ENCODE peak calls at places on chromosome 13, in eight cellular contexts. Y is cardiac muscle cell, M is pancreas, N is HAP-1, K is IMR-90, G is adipocyte, E is MM.1S, W is fibroblast of lung. I is an unnamed sample. For H3K36me3 and H3K9me3, the result is how much of the 10 kb centered on the place peaks cover.

GRCh38 chr13:107441279-107441678 is 774.1 kb downstream of the LIG4 start:
- DNase-seq in Y (peak), M (no peak), N (no peak), K (peak), G (peak), E (no peak), W (peak), I (no peak)

GRCh38 chr13:90533866-90534265 is 813.6 kb upstream of the MIR17HG start:
- DNase-seq in Y (no peak), M (no peak), N (no peak), K (no peak), G (no peak), E (no peak), W (no peak), I (no peak)

GRCh38 chr13:51364404-51365008 is 25.0 kb downstream of the SERPINE3 start:
- DNase-seq in Y (peak), M (no peak), N (no peak), K (peak), G (peak), E (no peak), W (peak), I (no peak)

GRCh38 chr13:39602277-39602613 is 748 bp downstream of the LHFPL6 start:
- DNase-seq in Y (no peak), M (no peak), N (no peak), K (no peak), G (no peak), E (peak), W (no peak), I (no peak)

GRCh38 chr13:94009696-94010095 is 469.8 kb downstream of the DCT start:
- DNase-seq in Y (peak), M (no peak), N (no peak), K (peak), G (peak), E (no peak), W (peak), I (no peak)

GRCh38 chr13:19089315-19089714 is 92.3 kb downstream of the TUBA3C start:
- DNase-seq in Y (no peak), M (no peak), N (no peak), K (no peak), G (peak), E (no peak), W (no peak), I (peak)

GRCh38 chr13:39457274-39457673 is 145.7 kb downstream of the LHFPL6 start:
- DNase-seq in Y (no peak), M (no peak), N (no peak), K (no peak), G (no peak), E (no peak), W (no peak), I (no peak)

GRCh38 chr13:112346899-112347229 is 29.3 kb upstream of the SPACA7 start:
- DNase-seq in Y (no peak), M (no peak), N (no peak), K (no peak), G (no peak), E (no peak), W (no peak), I (no peak)

GRCh38 chr13:43054803-43055802 is 31.7 kb downstream of the DNAJC15 start:
- DNase-seq in Y (peak), M (no peak), N (peak), K (peak), G (peak), E (peak), W (peak), I (peak)

GRCh38 chr13:33615436-33615835 is 202.5 kb upstream of the RFC3 start:
- DNase-seq in Y (no peak), M (no peak), N (no peak), K (no peak), G (no peak), E (no peak), W (no peak), I (no peak)

GRCh38 chr13:109610517-109610916 is 175.9 kb downstream of the IRS2 start:
- DNase-seq in Y (peak), M (no peak), N (no peak), K (no peak), G (no peak), E (no peak), W (peak), I (peak)

GRCh38 chr13:29480893-29481525 is 114.5 kb downstream of the SLC7A1 start:
- DNase-seq in Y (no peak), M (no peak), N (no peak), K (no peak), G (no peak), E (no peak), W (no peak), I (peak)

GRCh38 chr13:38759390-38759789 is 72.5 kb downstream of the FREM2 start:
- DNase-seq in Y (no peak), M (no peak), N (no peak), K (no peak), G (no peak), E (no peak), W (no peak), I (no peak)

GRCh38 chr13:107043016-107043957 is 475.4 kb upstream of the ARGLU1 start:
- DNase-seq in Y (no peak), M (no peak), N (no peak), K (peak), G (peak), E (no peak), W (no peak), I (peak)

GRCh38 chr13:102680842-102681725 is 13.8 kb downstream of the METTL21C start:
- DNase-seq in Y (peak), M (no peak), N (no peak), K (peak), G (peak), E (no peak), W (peak), I (no peak)

GRCh38 chr13:101529419-101529818 is 76.9 kb downstream of the ITGBL1 start:
- DNase-seq in Y (peak), M (no peak), N (no peak), K (peak), G (peak), E (no peak), W (peak), I (peak)

GRCh38 chr13:36421447-36421846 is 10.8 kb upstream of the CCNA1 start:
- DNase-seq in Y (peak), M (no peak), N (no peak), K (no peak), G (peak), E (no peak), W (no peak), I (no peak)

GRCh38 chr13:20412761-20413355 is 112.8 kb downstream of the CRYL1 start:
- DNase-seq in Y (no peak), M (no peak), N (no peak), K (peak), G (peak), E (no peak), W (no peak), I (no peak)

GRCh38 chr13:28679628-28680027 is 20.7 kb downstream of the POMP start:
- DNase-seq in Y (peak), M (no peak), N (no peak), K (peak), G (peak), E (no peak), W (peak), I (no peak)

GRCh38 chr13:71865858-71866172 is 1.2 kb downstream of the DACH1 start:
- DNase-seq in Y (peak), M (peak), N (peak), K (no peak), G (no peak), E (no peak), W (peak), I (no peak)

GRCh38 chr13:43830481-43830873 is 43.7 kb upstream of the ENOX1 start:
- DNase-seq in Y (peak), M (no peak), N (no peak), K (peak), G (peak), E (no peak), W (peak), I (no peak)

GRCh38 chr13:41122838-41123237 is 9.8 kb downstream of the KBTBD6 start:
- DNase-seq in Y (no peak), M (no peak), N (no peak), K (no peak), G (no peak), E (no peak), W (no peak), I (no peak)

GRCh38 chr13:94173312-94173854 is 306.1 kb downstream of the DCT start:
- DNase-seq in Y (no peak), M (no peak), N (no peak), K (peak), G (no peak), E (no peak), W (no peak), I (no peak)

GRCh38 chr13:112397108-112397507 is 21.0 kb downstream of the SPACA7 start:
- DNase-seq in Y (no peak), M (no peak), N (no peak), K (no peak), G (no peak), E (no peak), W (no peak), I (no peak)

GRCh38 chr13:109396266-109396665 is 390.1 kb downstream of the IRS2 start:
- DNase-seq in Y (no peak), M (no peak), N (no peak), K (no peak), G (no peak), E (no peak), W (no peak), I (no peak)

GRCh38 chr13:28415994-28416411 is 78.9 kb downstream of the FLT1 start:
- DNase-seq in Y (no peak), M (no peak), N (no peak), K (no peak), G (no peak), E (no peak), W (no peak), I (no peak)

GRCh38 chr13:76672422-76672821 is 213.8 kb downstream of the KCTD12 start:
- DNase-seq in Y (peak), M (no peak), N (no peak), K (peak), G (peak), E (no peak), W (peak), I (peak)

GRCh38 chr13:106599875-106600797 is 32.2 kb upstream of the ARGLU1 start:
- DNase-seq in Y (peak), M (no peak), N (no peak), K (peak), G (peak), E (no peak), W (peak), I (no peak)

GRCh38 chr13:25329706-25330105 is 28.3 kb downstream of the NUP58 start:
- DNase-seq in Y (peak), M (no peak), N (no peak), K (peak), G (peak), E (no peak), W (peak), I (peak)

GRCh38 chr13:42814868-42815267 is 33.5 kb downstream of the FAM216B start:
- DNase-seq in Y (peak), M (no peak), N (no peak), K (peak), G (peak), E (no peak), W (peak), I (no peak)

DNA sequence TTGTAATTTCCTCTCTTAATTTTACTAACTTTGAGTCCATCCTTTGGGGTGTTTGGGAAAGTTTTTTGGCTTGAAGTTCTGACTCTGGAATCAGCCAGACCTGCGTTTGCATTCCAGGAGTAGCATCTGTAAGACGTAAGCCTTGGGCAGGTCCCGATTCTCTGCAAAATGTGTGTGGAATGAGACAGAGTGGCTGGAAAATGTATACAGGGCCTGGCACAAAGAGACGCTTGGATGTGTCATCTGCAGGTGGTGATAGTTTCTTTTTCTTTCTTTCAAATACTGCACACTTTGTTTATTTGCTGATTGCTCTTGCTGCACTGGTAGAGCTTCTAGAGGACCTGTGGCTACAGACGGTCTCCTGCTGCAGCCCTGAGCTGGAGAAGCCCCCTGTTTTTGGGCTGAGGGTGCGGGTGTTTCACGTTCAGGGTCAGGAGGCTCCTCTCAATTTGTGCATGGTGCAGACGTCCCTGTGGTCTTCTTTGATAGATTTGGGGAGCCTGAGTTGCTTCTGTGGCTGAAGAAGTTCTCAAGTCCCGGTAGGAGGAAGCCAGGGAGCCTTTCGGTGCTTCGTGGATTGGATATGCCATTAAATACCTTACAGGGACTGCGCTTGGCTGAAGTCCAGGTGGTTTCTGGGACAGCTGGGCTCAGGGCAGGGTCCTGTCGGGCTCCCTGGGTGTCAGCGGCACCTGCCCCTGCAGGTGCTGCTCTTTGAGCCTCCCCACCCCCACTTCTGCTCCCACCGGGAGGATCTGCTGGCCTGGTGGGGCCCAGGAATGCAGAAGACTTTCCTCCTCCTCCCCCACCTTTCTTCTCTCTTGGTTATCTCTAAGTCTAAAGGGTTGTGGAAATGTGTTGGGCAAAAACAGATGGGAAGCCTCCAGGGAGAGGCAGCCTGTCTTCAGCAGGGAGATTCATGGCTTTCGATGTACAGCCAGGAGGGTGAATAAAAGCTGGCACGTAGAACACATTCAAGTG is 44.1 kb upstream of the GAS6 start:
- DNase-seq in Y (peak), M (peak), N (no peak), K (peak), G (peak), E (peak), W (peak), I (peak)
- H3K4me3 ChIP-seq in Y (no peak), M (no peak), N (no peak), K (peak), G (peak), E (peak), W (no peak), I (peak)

DNA sequence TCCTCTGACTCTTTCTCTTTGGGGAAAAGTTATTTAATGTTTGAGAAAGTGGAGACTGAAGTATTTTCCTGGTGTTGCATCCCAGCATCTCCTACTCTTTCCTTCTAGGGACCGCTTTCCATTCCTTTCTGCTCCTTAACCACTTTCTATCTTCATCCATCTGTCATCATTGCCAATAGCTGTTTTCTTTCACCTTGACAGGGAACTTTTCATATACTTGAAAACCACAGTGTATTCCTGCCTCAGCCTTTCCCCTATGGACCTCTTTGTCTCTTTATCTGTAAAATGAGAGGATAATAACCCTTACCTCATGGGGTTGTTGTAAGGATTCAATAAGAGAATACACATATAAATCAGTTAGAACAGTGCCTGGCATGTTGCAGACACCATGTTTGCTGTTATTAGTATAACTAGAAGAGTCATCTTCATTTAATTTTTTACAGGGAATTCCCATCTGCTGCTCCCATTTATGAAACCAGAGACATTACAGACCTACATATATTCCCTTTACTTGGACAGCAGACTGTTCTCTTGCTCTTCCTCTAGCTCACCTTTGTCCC is 31.8 kb downstream of the LCP1 start:
- DNase-seq in Y (no peak), M (no peak), N (no peak), K (no peak), G (no peak), E (no peak), W (no peak), I (no peak)
- H3K36me3 ChIP-seq in Y (under half), M (under half), N (under half), K (under half), G (under half), E (under half), W (under half), I (under half)

DNA sequence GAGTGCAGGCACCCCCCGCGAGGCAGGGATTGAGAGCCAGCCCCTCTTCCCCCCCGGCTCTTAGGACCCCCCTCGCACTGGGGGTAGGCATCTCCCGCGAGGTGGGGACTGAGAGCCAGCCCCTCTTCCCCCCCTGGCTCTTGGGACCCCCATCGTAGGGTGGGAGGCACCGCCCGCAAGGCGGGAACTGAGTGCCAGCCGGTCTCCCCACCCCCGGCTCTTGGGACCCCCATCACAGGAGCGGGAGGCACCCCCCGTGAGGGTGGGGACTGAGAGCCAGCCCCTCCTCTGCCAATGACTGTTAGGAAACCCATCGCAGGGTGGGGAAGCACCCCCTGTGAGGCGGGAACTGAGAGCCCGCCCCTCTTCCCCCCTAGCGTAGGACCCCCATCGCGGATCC is 363.4 kb upstream of the SPRY2 start:
- DNase-seq in Y (no peak), M (no peak), N (no peak), K (no peak), G (no peak), E (no peak), W (no peak), I (no peak)
- H3K9me3 ChIP-seq in Y (under half), M (under half), N (under half), K (under half), G (under half), E (under half), W (under half), I (under half)

GRCh38 chr13:95677564-95678386 is 836 bp downstream of the DNAJC3 start:
- DNase-seq in Y (peak), M (no peak), N (peak), K (peak), G (peak), E (peak), W (peak), I (peak)
- H3K4me3 ChIP-seq in Y (peak), M (peak), N (peak), K (peak), G (peak), E (peak), W (peak), I (peak)

GRCh38 chr13:98451676-98452105 is 125.2 kb downstream of the STK24 start:
- DNase-seq in Y (peak), M (no peak), N (no peak), K (peak), G (peak), E (no peak), W (peak), I (no peak)
- H3K36me3 ChIP-seq in Y (under half), M (under half), N (under half), K (under half), G (under half), E (under half), W (under half), I (half or more)

GRCh38 chr13:53941588-53942190 is 913.1 kb downstream of the OLFM4 start:
- DNase-seq in Y (no peak), M (no peak), N (no peak), K (no peak), G (no peak), E (no peak), W (no peak), I (no peak)
- H3K9me3 ChIP-seq in Y (under half), M (under half), N (under half), K (under half), G (under half), E (under half), W (under half), I (under half)

GRCh38 chr13:75486146-75486545 is 4.2 kb upstream of the TBC1D4 start:
- DNase-seq in Y (no peak), M (no peak), N (no peak), K (no peak), G (no peak), E (no peak), W (no peak), I (no peak)

GRCh38 chr13:75492389-75492788 is 10.4 kb upstream of the TBC1D4 start:
- DNase-seq in Y (peak), M (no peak), N (no peak), K (peak), G (peak), E (no peak), W (peak), I (no peak)

GRCh38 chr13:75486654-75487053 is 4.7 kb upstream of the TBC1D4 start:
- DNase-seq in Y (no peak), M (no peak), N (no peak), K (no peak), G (no peak), E (no peak), W (no peak), I (no peak)

GRCh38 chr13:75493156-75493555 is 11.2 kb upstream of the TBC1D4 start:
- DNase-seq in Y (no peak), M (no peak), N (no peak), K (no peak), G (no peak), E (no peak), W (no peak), I (no peak)

DNA sequence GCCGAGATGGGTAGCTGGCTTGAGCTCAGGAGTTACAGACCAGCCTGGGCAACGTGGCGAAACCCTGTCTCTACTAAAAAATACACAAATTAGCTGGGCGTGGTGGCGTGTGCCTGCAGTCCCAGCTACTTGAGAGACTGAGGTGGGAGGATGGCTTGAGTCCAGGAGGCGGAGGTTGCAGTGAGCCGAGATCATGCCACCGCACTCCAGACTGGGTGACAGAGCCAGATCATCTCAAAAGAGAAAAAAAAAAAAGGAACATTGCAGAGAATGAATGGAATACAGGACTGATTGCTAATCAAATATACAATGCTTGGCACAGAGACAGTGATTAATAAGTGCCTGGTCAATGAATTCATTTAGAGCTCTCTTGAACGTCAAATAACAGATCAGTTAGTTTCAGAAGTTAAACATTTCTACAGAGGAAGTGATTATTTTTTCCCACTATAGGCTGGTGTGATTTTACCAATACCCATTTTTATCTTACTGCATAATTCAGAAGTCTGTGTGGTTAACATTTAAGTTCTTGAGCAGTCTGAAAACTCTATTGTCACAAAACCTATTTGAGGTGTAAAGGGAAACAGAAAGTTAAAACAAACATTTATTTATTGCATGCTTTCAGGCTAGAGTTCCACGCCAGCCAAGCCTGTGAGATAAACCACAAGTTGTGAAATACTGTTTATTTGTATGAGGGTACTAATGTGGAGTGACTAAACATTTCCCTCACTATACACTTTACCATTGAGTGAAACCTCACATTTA is 7.7 kb upstream of the TBC1D4 start:
- DNase-seq in Y (peak), M (no peak), N (no peak), K (peak), G (peak), E (peak), W (peak), I (peak)
- H3K4me3 ChIP-seq in Y (no peak), M (no peak), N (no peak), K (no peak), G (peak), E (peak), W (no peak), I (peak)